ENCODE peak calls at places on chromosomes 1 and 21, in five cellular contexts. V is mammary epithelial cell, G is SJSA1, Z is right cardiac atrium, J is mesenchymal stem cell. R is an unnamed sample. For H3K27me3, the result is how much of the 10 kb centered on the place peaks cover.

GRCh38 chr1:235724716-235725115 is 75.1 kb upstream of the GNG4 start:
- DNase-seq in V (no peak), G (no peak), Z (no peak), J (no peak), R (no peak)

GRCh38 chr1:58898739-58899580 is 115.1 kb upstream of the JUN start:
- DNase-seq in V (no peak), G (no peak), Z (peak), J (peak), R (peak)

GRCh38 chr1:200139661-200140250 is 112.2 kb downstream of the NR5A2 start:
- DNase-seq in V (peak), G (no peak), Z (no peak), J (peak), R (peak)

GRCh38 chr1:226549937-226550670 is 1.5 kb downstream of the STUM start:
- DNase-seq in V (peak), G (no peak), Z (peak), J (peak), R (no peak)

GRCh38 chr1:230320804-230321203 is 105.3 kb downstream of the PGBD5 start:
- DNase-seq in V (no peak), G (no peak), Z (no peak), J (no peak), R (no peak)

GRCh38 chr21:46639489-46640386 is 4.3 kb downstream of the PRMT2 start:
- DNase-seq in V (no peak), G (no peak), Z (no peak), J (peak), R (no peak)

GRCh38 chr1:5707566-5708178 is 284.6 kb downstream of the NPHP4 start:
- DNase-seq in V (no peak), G (no peak), Z (no peak), J (no peak), R (no peak)

GRCh38 chr21:31630062-31630711 is 29.3 kb upstream of the SOD1 start:
- DNase-seq in V (peak), G (peak), Z (no peak), J (peak), R (peak)

GRCh38 chr1:55214214-55214902 is 806 bp downstream of the USP24 start:
- DNase-seq in V (peak), G (peak), Z (peak), J (peak), R (peak)

GRCh38 chr1:15352122-15352957 is 57.3 kb upstream of the EFHD2 start:
- DNase-seq in V (peak), G (peak), Z (no peak), J (peak), R (no peak)

GRCh38 chr1:212752934-212753497 is 38.6 kb downstream of the NSL1 start:
- DNase-seq in V (no peak), G (no peak), Z (no peak), J (peak), R (no peak)

GRCh38 chr1:57061369-57061768 is 95.6 kb upstream of the C8B start:
- DNase-seq in V (no peak), G (no peak), Z (no peak), J (no peak), R (peak)

GRCh38 chr1:53637726-53638640 is 101.0 kb downstream of the GLIS1 start:
- DNase-seq in V (no peak), G (peak), Z (no peak), J (no peak), R (peak)

GRCh38 chr1:230124187-230125128 is 57.4 kb downstream of the GALNT2 start:
- DNase-seq in V (no peak), G (no peak), Z (no peak), J (peak), R (no peak)

GRCh38 chr1:246199086-246199485 is 308.0 kb downstream of the SMYD3 start:
- DNase-seq in V (no peak), G (no peak), Z (no peak), J (peak), R (no peak)

GRCh38 chr1:156471496-156472490 is 28.8 kb downstream of the MEF2D start:
- DNase-seq in V (no peak), G (no peak), Z (peak), J (no peak), R (no peak)

GRCh38 chr1:172533511-172534116 is 664 bp downstream of the SUCO start:
- DNase-seq in V (peak), G (no peak), Z (peak), J (peak), R (peak)

GRCh38 chr1:160756617-160757206 is 17.7 kb downstream of the SLAMF7 start:
- DNase-seq in V (no peak), G (no peak), Z (no peak), J (no peak), R (no peak)

GRCh38 chr1:160752926-160753325 is 13.9 kb downstream of the SLAMF7 start:
- DNase-seq in V (no peak), G (no peak), Z (no peak), J (no peak), R (no peak)

GRCh38 chr1:160750608-160751007 is 11.6 kb downstream of the SLAMF7 start:
- DNase-seq in V (no peak), G (no peak), Z (no peak), J (no peak), R (no peak)

GRCh38 chr1:160755864-160756616 is 17.0 kb downstream of the SLAMF7 start:
- DNase-seq in V (no peak), G (no peak), Z (no peak), J (no peak), R (no peak)

DNA sequence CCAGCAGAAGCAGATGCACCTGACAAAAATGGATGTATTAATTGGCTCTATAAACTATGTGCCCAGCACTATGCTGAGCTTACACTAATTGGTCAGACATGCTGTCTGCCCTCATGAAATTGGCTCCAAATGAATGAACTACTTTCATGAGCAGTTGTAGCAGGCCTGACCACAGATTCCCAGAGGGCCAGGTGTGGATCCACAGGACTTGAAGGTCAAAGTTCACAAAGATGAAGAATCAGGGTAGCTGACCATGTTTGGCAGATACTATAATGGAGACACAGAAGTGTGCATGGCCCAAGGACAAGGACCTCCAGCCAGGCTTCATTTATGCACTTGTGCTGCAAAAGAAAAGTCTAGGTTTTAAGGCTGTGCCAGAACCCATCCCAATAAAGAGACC is 14.6 kb downstream of the SLAMF7 start:
- DNase-seq in V (no peak), G (no peak), Z (no peak), J (no peak), R (no peak)
- H3K27me3 ChIP-seq in V (under half), G (under half), Z (under half), J (under half), R (half or more)

GRCh38 chr1:224635356-224635755 is 19.2 kb downstream of the CNIH3 start:
- DNase-seq in V (peak), G (peak), Z (no peak), J (peak), R (no peak)

GRCh38 chr1:224637510-224637909 is 21.4 kb downstream of the CNIH3 start:
- DNase-seq in V (peak), G (peak), Z (no peak), J (peak), R (no peak)

GRCh38 chr1:224640018-224640417 is 23.9 kb downstream of the CNIH3 start:
- DNase-seq in V (no peak), G (no peak), Z (no peak), J (no peak), R (no peak)

GRCh38 chr1:224639426-224639975 is 23.4 kb downstream of the CNIH3 start:
- DNase-seq in V (no peak), G (no peak), Z (no peak), J (no peak), R (no peak)

GRCh38 chr1:224637936-224638335 is 21.8 kb downstream of the CNIH3 start:
- DNase-seq in V (no peak), G (peak), Z (no peak), J (no peak), R (no peak)
- H3K27me3 ChIP-seq in V (under half), G (under half), Z (under half), J (under half), R (under half)

GRCh38 chr21:38134084-38134873 is 122.5 kb upstream of the KCNJ15 start:
- DNase-seq in V (no peak), G (no peak), Z (no peak), J (peak), R (no peak)
- H3K27me3 ChIP-seq in V (under half), G (under half), Z (under half), J (under half), R (under half)

GRCh38 chr21:33036430-33037162 is 10.9 kb downstream of the OLIG2 start:
- DNase-seq in V (no peak), G (no peak), Z (peak), J (peak), R (no peak)
- H3K27me3 ChIP-seq in V (under half), G (under half), Z (under half), J (under half), R (under half)